ENCODE peak calls at places on chromosome 9, in five cellular contexts. R is ecto neural progenitor cell, C is COR-L47, Z is tibial nerve, P is 8988T. T is an unnamed sample.
A peak's percentile ranks its signal among the peaks of the same experiment; 100 is the strongest.

GRCh38 chr9:106859957-106860715 is 2.8 kb upstream of the ZNF462 start:
- DNase-seq in R (peak; percentile 85), C (peak; percentile 16), Z (no peak), P (peak; percentile 59), T (peak; percentile 83)

GRCh38 chr9:98039474-98040072 is 17.0 kb upstream of the NANS start:
- DNase-seq in R (no peak), C (no peak), Z (no peak), P (no peak), T (no peak)

GRCh38 chr9:113131689-113132151 is 19.1 kb upstream of the SLC31A2 start:
- DNase-seq in R (no peak), C (no peak), Z (no peak), P (no peak), T (no peak)

GRCh38 chr9:110027624-110028023 is 180.3 kb downstream of the C9orf152 start:
- DNase-seq in R (no peak), C (no peak), Z (peak; percentile 38), P (no peak), T (no peak)

GRCh38 chr9:126347911-126348760 is 21.5 kb downstream of the MVB12B start:
- DNase-seq in R (no peak), C (no peak), Z (no peak), P (no peak), T (no peak)

GRCh38 chr9:108197888-108198287 is 657.9 kb downstream of the ACTL7B start:
- DNase-seq in R (no peak), C (no peak), Z (no peak), P (no peak), T (no peak)

GRCh38 chr9:135700525-135700924 is 1.2 kb upstream of the SOHLH1 start:
- DNase-seq in R (no peak), C (no peak), Z (no peak), P (no peak), T (no peak)

GRCh38 chr9:69421908-69422801 is 97.1 kb downstream of the ENTREP1 start:
- DNase-seq in R (peak; percentile 74), C (peak; percentile 62), Z (peak; percentile 58), P (peak; percentile 49), T (no peak)

GRCh38 chr9:93520523-93520922 is 55.9 kb upstream of the PHF2 start:
- DNase-seq in R (no peak), C (no peak), Z (no peak), P (no peak), T (no peak)

GRCh38 chr9:97958812-97959511 is 21.0 kb upstream of the HEMGN start:
- DNase-seq in R (no peak), C (no peak), Z (no peak), P (no peak), T (no peak)

GRCh38 chr9:38141751-38142150 is 72.7 kb upstream of the SHB start:
- DNase-seq in R (no peak), C (no peak), Z (no peak), P (no peak), T (no peak)

GRCh38 chr9:111483862-111484563 is at the start of gene ECPAS:
- DNase-seq in R (peak; percentile 82), C (peak; percentile 46), Z (peak; percentile 53), P (peak; percentile 92), T (peak; percentile 90)

GRCh38 chr9:13485068-13485596 is 205.6 kb upstream of the MPDZ start:
- DNase-seq in R (no peak), C (no peak), Z (peak; percentile 75), P (no peak), T (no peak)

GRCh38 chr9:107431461-107431860 is 58.1 kb downstream of the KLF4 start:
- DNase-seq in R (no peak), C (no peak), Z (no peak), P (no peak), T (no peak)

GRCh38 chr9:136947955-136948510 is 3.0 kb downstream of the C8G start:
- DNase-seq in R (peak; percentile 78), C (no peak), Z (no peak), P (peak; percentile 82), T (no peak)

GRCh38 chr9:82555408-82555807 is 507.5 kb downstream of the RASEF start:
- DNase-seq in R (no peak), C (peak; percentile 38), Z (no peak), P (no peak), T (no peak)

GRCh38 chr9:112820886-112821285 is 69.8 kb downstream of the SLC46A2 start:
- DNase-seq in R (no peak), C (no peak), Z (no peak), P (no peak), T (no peak)

GRCh38 chr9:120637919-120638318 is 58.0 kb upstream of the CDK5RAP2 start:
- DNase-seq in R (no peak), C (no peak), Z (no peak), P (no peak), T (no peak)

GRCh38 chr9:79969866-79970265 is 398.1 kb downstream of the TLE4 start:
- DNase-seq in R (no peak), C (no peak), Z (no peak), P (no peak), T (no peak)

GRCh38 chr9:130337784-130338380 is 72.3 kb downstream of the HMCN2 start:
- DNase-seq in R (no peak), C (no peak), Z (no peak), P (no peak), T (no peak)

GRCh38 chr9:75812139-75812538 is 78.3 kb upstream of the PCSK5 start:
- DNase-seq in R (no peak), C (no peak), Z (no peak), P (no peak), T (no peak)

GRCh38 chr9:33687779-33688178 is 107.6 kb upstream of the PRSS3 start:
- DNase-seq in R (no peak), C (peak; percentile 54), Z (no peak), P (no peak), T (no peak)

GRCh38 chr9:116860509-116861120 is 173.5 kb downstream of the TRIM32 start:
- DNase-seq in R (peak; percentile 81), C (peak; percentile 68), Z (peak; percentile 62), P (peak; percentile 21), T (peak; percentile 88)

GRCh38 chr9:86792136-86792535 is 155.2 kb downstream of the GAS1 start:
- DNase-seq in R (no peak), C (no peak), Z (no peak), P (no peak), T (no peak)

T was measured in osteocyte.